ENCODE peak calls at places on chromosomes 3 and 15, in five cellular contexts. One of them, this sample, is unnamed.

GRCh38 chr3:107574650-107575049 is 51.9 kb downstream of the BBX start:
- DNase-seq in left ventricle myocardium inferior: no peak
- DNase-seq in T-helper 1 cell: peak; percentile 16
- DNase-seq in Calu3: no peak
- DNase-seq in AG20443: peak; percentile 50
- DNase-seq in this sample: no peak

GRCh38 chr15:74763416-74763815 is 14.8 kb downstream of the CYP1A2 start:
- DNase-seq in AG20443: no peak
- DNase-seq in left ventricle myocardium inferior: no peak
- DNase-seq in Calu3: no peak
- DNase-seq in T-helper 1 cell: no peak
- DNase-seq in this sample: no peak

GRCh38 chr3:183731611-183732010 is 34.0 kb downstream of the YEATS2 start:
- DNase-seq in Calu3: no peak
- DNase-seq in AG20443: no peak
- DNase-seq in left ventricle myocardium inferior: no peak
- DNase-seq in T-helper 1 cell: no peak
- DNase-seq in this sample: no peak

GRCh38 chr15:40183636-40184463 is 23.0 kb downstream of the BUB1B start:
- DNase-seq in Calu3: no peak
- DNase-seq in T-helper 1 cell: no peak
- DNase-seq in left ventricle myocardium inferior: no peak
- DNase-seq in AG20443: no peak
- DNase-seq in this sample: no peak

GRCh38 chr3:3184876-3185275 is 5.4 kb upstream of the CRBN start:
- DNase-seq in Calu3: no peak
- DNase-seq in T-helper 1 cell: no peak
- DNase-seq in AG20443: no peak
- DNase-seq in left ventricle myocardium inferior: no peak
- DNase-seq in this sample: no peak

GRCh38 chr3:32510075-32510724 is 7.5 kb upstream of the CMTM6 start:
- DNase-seq in Calu3: peak; percentile 62
- DNase-seq in left ventricle myocardium inferior: peak; percentile 34
- DNase-seq in AG20443: peak; percentile 81
- DNase-seq in T-helper 1 cell: peak; percentile 61
- DNase-seq in this sample: peak; percentile 46

GRCh38 chr15:99707481-99708270 is 25.6 kb downstream of the LYSMD4 start:
- DNase-seq in left ventricle myocardium inferior: no peak
- DNase-seq in T-helper 1 cell: peak; percentile 63
- DNase-seq in AG20443: peak; percentile 51
- DNase-seq in Calu3: no peak
- DNase-seq in this sample: no peak

GRCh38 chr3:160686955-160687535 is 10.1 kb downstream of the ARL14 start:
- DNase-seq in T-helper 1 cell: no peak
- DNase-seq in AG20443: no peak
- DNase-seq in Calu3: no peak
- DNase-seq in left ventricle myocardium inferior: no peak
- DNase-seq in this sample: no peak

GRCh38 chr3:192812736-192813383 is 85.5 kb upstream of the FGF12 start:
- DNase-seq in T-helper 1 cell: peak; percentile 21
- DNase-seq in left ventricle myocardium inferior: no peak
- DNase-seq in AG20443: peak; percentile 42
- DNase-seq in Calu3: peak; percentile 63
- DNase-seq in this sample: no peak

GRCh38 chr3:46423588-46423987 is 16.5 kb downstream of the CCRL2 start:
- DNase-seq in Calu3: peak; percentile 42
- DNase-seq in AG20443: no peak
- DNase-seq in left ventricle myocardium inferior: no peak
- DNase-seq in T-helper 1 cell: no peak
- DNase-seq in this sample: no peak

GRCh38 chr15:64749999-64750657 is 25.3 kb downstream of the RBPMS2 start:
- DNase-seq in left ventricle myocardium inferior: peak; percentile 54
- DNase-seq in T-helper 1 cell: no peak
- DNase-seq in AG20443: peak; percentile 56
- DNase-seq in Calu3: no peak
- DNase-seq in this sample: no peak

GRCh38 chr3:21392521-21392920 is 358.5 kb downstream of the ZNF385D start:
- DNase-seq in Calu3: no peak
- DNase-seq in left ventricle myocardium inferior: no peak
- DNase-seq in AG20443: peak; percentile 34
- DNase-seq in T-helper 1 cell: no peak
- DNase-seq in this sample: no peak

GRCh38 chr3:175656451-175656850 is 797.3 kb downstream of the NAALADL2 start:
- DNase-seq in T-helper 1 cell: no peak
- DNase-seq in Calu3: no peak
- DNase-seq in AG20443: no peak
- DNase-seq in left ventricle myocardium inferior: no peak
- DNase-seq in this sample: no peak